ENCODE peak calls at places on chromosomes 13 and 19, in five cellular contexts. A is ascending aorta, O is IMR-90, J is mesothelial cell of epicardium, F is A549. G is an unnamed sample.

GRCh38 chr19:6744381-6745288 is 5.2 kb downstream of the TRIP10 start:
- DNase-seq in A (peak; percentile 90), O (peak; percentile 87), J (peak; percentile 78), F (peak; percentile 86), G (no peak)

GRCh38 chr13:35912841-35913240 is 218.3 kb downstream of the DCLK1 start:
- DNase-seq in A (no peak), O (no peak), J (no peak), F (no peak), G (no peak)

GRCh38 chr13:28140433-28141125 is 2.2 kb downstream of the PAN3 start:
- DNase-seq in A (no peak), O (peak; percentile 8), J (no peak), F (no peak), G (no peak)

GRCh38 chr19:3359850-3360493 is 6.4 kb upstream of the NFIC start:
- DNase-seq in A (no peak), O (no peak), J (no peak), F (no peak), G (peak; percentile 58)

GRCh38 chr19:8897106-8897505 is 64.9 kb downstream of the MBD3L1 start:
- DNase-seq in A (no peak), O (no peak), J (no peak), F (no peak), G (no peak)

GRCh38 chr19:42764836-42765235 is 642 bp downstream of the PSG8 start:
- DNase-seq in A (no peak), O (no peak), J (no peak), F (no peak), G (no peak)

GRCh38 chr13:106617561-106617960 is 49.6 kb upstream of the ARGLU1 start:
- DNase-seq in A (no peak), O (peak; percentile 39), J (no peak), F (no peak), G (no peak)

GRCh38 chr19:39411832-39412099 is 703 bp upstream of the PLEKHG2 start:
- DNase-seq in A (peak; percentile 98), O (peak; percentile 92), J (peak; percentile 72), F (peak; percentile 98), G (peak; percentile 76)

GRCh38 chr13:23868521-23868920 is 20.7 kb downstream of the MIPEP start:
- DNase-seq in A (no peak), O (peak; percentile 95), J (no peak), F (no peak), G (no peak)

GRCh38 chr19:38655148-38655824 is 7.8 kb downstream of the ACTN4 start:
- DNase-seq in A (no peak), O (peak; percentile 54), J (no peak), F (no peak), G (no peak)

GRCh38 chr13:42808572-42808971 is 27.2 kb downstream of the FAM216B start:
- DNase-seq in A (no peak), O (peak; percentile 56), J (no peak), F (no peak), G (no peak)

GRCh38 chr13:56134524-56134923 is 1006.2 kb upstream of the PRR20A start:
- DNase-seq in A (no peak), O (no peak), J (no peak), F (no peak), G (no peak)

GRCh38 chr19:29527500-29528328 is 1.9 kb downstream of the VSTM2B start:
- DNase-seq in A (no peak), O (no peak), J (no peak), F (peak; percentile 44), G (no peak)

GRCh38 chr19:8017808-8018207 is 12.4 kb upstream of the ELAVL1 start:
- DNase-seq in A (no peak), O (no peak), J (no peak), F (no peak), G (peak; percentile 25)

GRCh38 chr13:89750371-89750770 is 1597.1 kb upstream of the MIR17HG start:
- DNase-seq in A (no peak), O (no peak), J (no peak), F (no peak), G (no peak)

GRCh38 chr19:369876-370275 is 25.3 kb upstream of the MIER2 start:
- DNase-seq in A (peak; percentile 40), O (no peak), J (no peak), F (no peak), G (no peak)

GRCh38 chr13:104086205-104086604 is 1020.0 kb upstream of the SLC10A2 start:
- DNase-seq in A (no peak), O (peak; percentile 5), J (no peak), F (no peak), G (no peak)

GRCh38 chr19:34961775-34962174 is 2.3 kb downstream of the ZNF792 start:
- DNase-seq in A (no peak), O (no peak), J (no peak), F (no peak), G (no peak)

GRCh38 chr19:7200739-7201138 is 93.5 kb downstream of the INSR start:
- DNase-seq in A (no peak), O (no peak), J (no peak), F (no peak), G (no peak)

GRCh38 chr13:110350509-110350908 is 43.4 kb downstream of the COL4A2 start:
- DNase-seq in A (peak; percentile 57), O (no peak), J (no peak), F (no peak), G (no peak)

GRCh38 chr13:27578121-27579030 is 42.0 kb downstream of the LNX2 start:
- DNase-seq in A (no peak), O (peak; percentile 61), J (no peak), F (peak; percentile 2), G (no peak)

GRCh38 chr19:5030136-5030820 is 61.4 kb downstream of the KDM4B start:
- DNase-seq in A (no peak), O (no peak), J (no peak), F (no peak), G (no peak)

GRCh38 chr19:51124216-51124615 is 490 bp upstream of the SIGLEC9 start:
- DNase-seq in A (no peak), O (no peak), J (no peak), F (no peak), G (no peak)

GRCh38 chr19:47663911-47664771 is 49.1 kb upstream of the EHD2 start:
- DNase-seq in A (peak; percentile 95), O (peak; percentile 99), J (no peak), F (peak; percentile 44), G (no peak)

GRCh38 chr19:49441210-49441959 is at the start of gene SLC17A7:
- DNase-seq in A (peak; percentile 78), O (no peak), J (no peak), F (peak; percentile 91), G (no peak)

GRCh38 chr19:10737680-10738079 is 19.8 kb downstream of the DNM2 start:
- DNase-seq in A (no peak), O (no peak), J (no peak), F (no peak), G (no peak)

GRCh38 chr19:15467734-15468214 is 3.4 kb upstream of the RASAL3 start:
- DNase-seq in A (no peak), O (no peak), J (no peak), F (no peak), G (no peak)

GRCh38 chr19:51441410-51442390 is 16.6 kb downstream of the SIGLEC8 start:
- DNase-seq in A (peak; percentile 69), O (no peak), J (no peak), F (no peak), G (peak; percentile 48)

GRCh38 chr13:48142437-48142836 is 47.5 kb upstream of the MED4 start:
- DNase-seq in A (no peak), O (no peak), J (no peak), F (no peak), G (no peak)

GRCh38 chr13:61135583-61135982 is 280.1 kb downstream of the PCDH20 start:
- DNase-seq in A (no peak), O (no peak), J (no peak), F (no peak), G (no peak)

GRCh38 chr13:49533586-49534269 is 38.0 kb downstream of the PHF11 start:
- DNase-seq in A (no peak), O (no peak), J (no peak), F (no peak), G (no peak)

GRCh38 chr13:114282143-114282685 is 813 bp downstream of the UPF3A start:
- DNase-seq in A (peak; percentile 69), O (peak; percentile 65), J (peak; percentile 34), F (no peak), G (peak; percentile 22)

GRCh38 chr13:106088094-106088493 is 447.4 kb downstream of the EFNB2 start:
- DNase-seq in A (no peak), O (peak; percentile 11), J (no peak), F (no peak), G (no peak)

GRCh38 chr13:113663934-113664333 is 3.1 kb upstream of the GRK1 start:
- DNase-seq in A (peak; percentile 41), O (no peak), J (peak; percentile 13), F (no peak), G (peak; percentile 6)

GRCh38 chr13:98180092-98180491 is 3.0 kb upstream of the RNF113B start:
- DNase-seq in A (no peak), O (no peak), J (no peak), F (no peak), G (no peak)

GRCh38 chr19:29247912-29248311 is 35.0 kb upstream of the UQCRFS1 start:
- DNase-seq in A (no peak), O (no peak), J (no peak), F (no peak), G (no peak)

GRCh38 chr19:19406878-19407639 is 1.6 kb downstream of the GATAD2A start:
- DNase-seq in A (no peak), O (peak; percentile 45), J (no peak), F (no peak), G (no peak)
- TF ChIP-seq CTCF in A (peak; percentile 30), O (peak; percentile 35), J (no peak), F (peak; percentile 40), G (no peak)

DNA sequence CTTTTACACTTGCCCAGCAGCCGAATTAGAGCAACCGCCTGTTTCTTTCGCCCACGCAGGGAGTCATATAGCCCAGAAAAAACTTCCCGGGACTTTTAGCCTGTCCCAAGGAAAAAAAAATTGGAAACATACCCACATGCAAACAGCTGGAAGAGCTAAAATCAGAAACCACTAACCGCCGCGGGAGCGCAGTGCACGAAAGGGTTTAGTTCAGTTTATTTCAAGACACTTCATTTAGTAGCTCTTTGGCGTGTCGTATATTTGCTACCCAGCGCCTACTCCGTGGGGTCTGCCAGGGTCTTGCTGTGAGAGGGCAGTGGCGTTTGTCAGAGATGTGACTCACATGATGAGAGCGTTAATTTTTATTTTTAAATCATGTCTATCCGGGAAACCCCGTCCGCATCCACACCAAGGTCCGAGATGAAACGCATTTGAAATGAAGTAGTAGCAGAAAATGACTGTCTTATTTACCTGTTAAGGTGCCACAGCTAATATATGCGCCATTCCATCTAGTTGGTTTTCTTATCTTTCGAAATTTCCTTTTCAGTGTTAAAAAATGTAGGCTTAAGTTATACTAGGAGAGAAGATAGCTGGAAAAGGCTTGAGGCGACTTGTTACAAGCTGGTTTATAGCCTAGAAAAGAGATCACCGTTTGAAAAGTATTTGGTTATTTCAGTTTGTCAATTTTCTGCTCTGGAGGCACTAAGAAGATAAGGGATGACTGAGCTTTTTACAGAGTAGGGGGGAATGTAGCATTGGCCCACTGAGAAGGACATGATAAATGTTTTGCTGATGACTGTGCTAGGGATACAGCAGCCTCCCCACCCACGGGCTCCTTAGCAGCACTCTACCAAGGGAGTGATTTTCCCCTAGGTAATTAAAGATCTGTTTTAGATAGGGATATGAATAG is 1.7 kb downstream of the KLF5 start:
- DNase-seq in A (peak; percentile 66), O (peak; percentile 82), J (no peak), F (no peak), G (no peak)
- TF ChIP-seq CTCF in A (no peak), O (peak; percentile 0), J (no peak), F (no peak), G (no peak)

GRCh38 chr19:19075126-19075525 is 11.3 kb downstream of the SLC25A42 start:
- DNase-seq in A (no peak), O (no peak), J (no peak), F (no peak), G (no peak)
- TF ChIP-seq CTCF in A (no peak), O (no peak), J (no peak), F (no peak), G (no peak)

GRCh38 chr13:84985860-84986259 is 813.4 kb downstream of the SLITRK6 start:
- DNase-seq in A (no peak), O (no peak), J (no peak), F (no peak), G (no peak)
- TF ChIP-seq CTCF in A (no peak), O (no peak), J (no peak), F (no peak), G (no peak)

G was measured in activated B cell treated with CpG ODN at 0.5 μM for 24 hours.